ENCODE peak calls at places on chromosomes 6 and 20, in eight cellular contexts. One of them, this sample, is unnamed.

GRCh38 chr6:102333736-102334135 is 940.2 kb downstream of the GRIK2 start:
- DNase-seq in GM12892: no peak
- DNase-seq in spleen: peak; percentile 34
- DNase-seq in stomach: no peak
- DNase-seq in breast epithelium: no peak
- DNase-seq in transverse colon: no peak
- DNase-seq in sigmoid colon: no peak
- DNase-seq in GM12878: no peak
- DNase-seq in this sample: no peak

GRCh38 chr6:101597711-101598110 is 204.2 kb downstream of the GRIK2 start:
- DNase-seq in breast epithelium: no peak
- DNase-seq in sigmoid colon: no peak
- DNase-seq in GM12892: no peak
- DNase-seq in stomach: no peak
- DNase-seq in GM12878: no peak
- DNase-seq in transverse colon: no peak
- DNase-seq in spleen: no peak
- DNase-seq in this sample: no peak

GRCh38 chr6:15502451-15503345 is 160.1 kb downstream of the DTNBP1 start:
- DNase-seq in sigmoid colon: peak; percentile 57
- DNase-seq in breast epithelium: no peak
- DNase-seq in GM12878: no peak
- DNase-seq in stomach: no peak
- DNase-seq in transverse colon: peak; percentile 4
- DNase-seq in spleen: peak; percentile 39
- DNase-seq in GM12892: no peak
- DNase-seq in this sample: no peak

GRCh38 chr6:115272311-115272710 is 788.4 kb downstream of the FRK start:
- DNase-seq in stomach: no peak
- DNase-seq in sigmoid colon: no peak
- DNase-seq in GM12878: no peak
- DNase-seq in breast epithelium: no peak
- DNase-seq in transverse colon: no peak
- DNase-seq in spleen: no peak
- DNase-seq in GM12892: no peak
- DNase-seq in this sample: no peak

GRCh38 chr6:65531545-65531944 is 175.5 kb downstream of the EYS start:
- DNase-seq in GM12878: no peak
- DNase-seq in GM12892: no peak
- DNase-seq in spleen: no peak
- DNase-seq in stomach: no peak
- DNase-seq in transverse colon: no peak
- DNase-seq in breast epithelium: no peak
- DNase-seq in sigmoid colon: no peak
- DNase-seq in this sample: no peak

GRCh38 chr6:162344935-162345599 is 382.5 kb downstream of the PRKN start:
- DNase-seq in transverse colon: no peak
- DNase-seq in spleen: no peak
- DNase-seq in GM12878: no peak
- DNase-seq in sigmoid colon: no peak
- DNase-seq in GM12892: no peak
- DNase-seq in stomach: no peak
- DNase-seq in breast epithelium: no peak
- DNase-seq in this sample: no peak

GRCh38 chr6:131950767-131951575 is at the start of gene CCN2:
- DNase-seq in GM12878: no peak
- DNase-seq in sigmoid colon: peak; percentile 95
- DNase-seq in stomach: peak; percentile 77
- DNase-seq in breast epithelium: peak; percentile 90
- DNase-seq in GM12892: peak; percentile 16
- DNase-seq in transverse colon: peak; percentile 84
- DNase-seq in spleen: peak; percentile 85
- DNase-seq in this sample: no peak

GRCh38 chr6:130159876-130160415 is 62.8 kb downstream of the SAMD3 start:
- DNase-seq in breast epithelium: no peak
- DNase-seq in transverse colon: no peak
- DNase-seq in stomach: no peak
- DNase-seq in GM12878: no peak
- DNase-seq in sigmoid colon: no peak
- DNase-seq in spleen: no peak
- DNase-seq in GM12892: no peak
- DNase-seq in this sample: no peak

GRCh38 chr6:135474362-135474761 is 23.2 kb downstream of the AHI1 start:
- DNase-seq in sigmoid colon: no peak
- DNase-seq in GM12892: no peak
- DNase-seq in transverse colon: no peak
- DNase-seq in breast epithelium: no peak
- DNase-seq in stomach: no peak
- DNase-seq in spleen: no peak
- DNase-seq in GM12878: no peak
- DNase-seq in this sample: no peak

GRCh38 chr6:1624071-1624847 is 14.5 kb downstream of the FOXC1 start:
- DNase-seq in breast epithelium: no peak
- DNase-seq in sigmoid colon: peak; percentile 63
- DNase-seq in GM12892: peak; percentile 65
- DNase-seq in spleen: no peak
- DNase-seq in stomach: peak; percentile 17
- DNase-seq in GM12878: no peak
- DNase-seq in transverse colon: no peak
- DNase-seq in this sample: no peak

GRCh38 chr20:62845818-62846527 is 15.6 kb downstream of the TCFL5 start:
- DNase-seq in spleen: no peak
- DNase-seq in GM12892: no peak
- DNase-seq in transverse colon: no peak
- DNase-seq in GM12878: no peak
- DNase-seq in breast epithelium: no peak
- DNase-seq in sigmoid colon: no peak
- DNase-seq in stomach: no peak
- DNase-seq in this sample: no peak

GRCh38 chr20:48788486-48789072 is 39.2 kb downstream of the PREX1 start:
- DNase-seq in breast epithelium: no peak
- DNase-seq in GM12892: peak; percentile 55
- DNase-seq in sigmoid colon: no peak
- DNase-seq in transverse colon: peak; percentile 42
- DNase-seq in GM12878: peak; percentile 94
- DNase-seq in spleen: peak; percentile 77
- DNase-seq in stomach: no peak
- DNase-seq in this sample: no peak

GRCh38 chr20:34281177-34281576 is 22.0 kb downstream of the AHCY start:
- DNase-seq in GM12878: no peak
- DNase-seq in transverse colon: no peak
- DNase-seq in stomach: no peak
- DNase-seq in breast epithelium: no peak
- DNase-seq in sigmoid colon: no peak
- DNase-seq in spleen: no peak
- DNase-seq in GM12892: no peak
- DNase-seq in this sample: no peak

GRCh38 chr6:129749749-129750120 is 39.8 kb upstream of the ARHGAP18 start:
- DNase-seq in spleen: no peak
- DNase-seq in transverse colon: no peak
- DNase-seq in sigmoid colon: no peak
- DNase-seq in stomach: no peak
- DNase-seq in GM12892: peak; percentile 6
- DNase-seq in breast epithelium: no peak
- DNase-seq in GM12878: peak; percentile 61
- DNase-seq in this sample: peak; percentile 88

GRCh38 chr6:136788069-136788902 is 4.0 kb downstream of the MAP3K5 start:
- DNase-seq in sigmoid colon: no peak
- DNase-seq in stomach: no peak
- DNase-seq in GM12878: no peak
- DNase-seq in GM12892: no peak
- DNase-seq in spleen: no peak
- DNase-seq in transverse colon: no peak
- DNase-seq in breast epithelium: no peak
- DNase-seq in this sample: no peak

GRCh38 chr20:33273117-33273851 is 9.7 kb upstream of the BPIFB1 start:
- DNase-seq in GM12878: no peak
- DNase-seq in sigmoid colon: no peak
- DNase-seq in spleen: no peak
- DNase-seq in breast epithelium: no peak
- DNase-seq in GM12892: no peak
- DNase-seq in transverse colon: no peak
- DNase-seq in stomach: peak; percentile 65
- DNase-seq in this sample: no peak

GRCh38 chr6:109121411-109121810 is 26.1 kb downstream of the CEP57L1 start:
- DNase-seq in sigmoid colon: no peak
- DNase-seq in stomach: no peak
- DNase-seq in breast epithelium: no peak
- DNase-seq in spleen: no peak
- DNase-seq in GM12892: no peak
- DNase-seq in transverse colon: no peak
- DNase-seq in GM12878: no peak
- DNase-seq in this sample: no peak

DNA sequence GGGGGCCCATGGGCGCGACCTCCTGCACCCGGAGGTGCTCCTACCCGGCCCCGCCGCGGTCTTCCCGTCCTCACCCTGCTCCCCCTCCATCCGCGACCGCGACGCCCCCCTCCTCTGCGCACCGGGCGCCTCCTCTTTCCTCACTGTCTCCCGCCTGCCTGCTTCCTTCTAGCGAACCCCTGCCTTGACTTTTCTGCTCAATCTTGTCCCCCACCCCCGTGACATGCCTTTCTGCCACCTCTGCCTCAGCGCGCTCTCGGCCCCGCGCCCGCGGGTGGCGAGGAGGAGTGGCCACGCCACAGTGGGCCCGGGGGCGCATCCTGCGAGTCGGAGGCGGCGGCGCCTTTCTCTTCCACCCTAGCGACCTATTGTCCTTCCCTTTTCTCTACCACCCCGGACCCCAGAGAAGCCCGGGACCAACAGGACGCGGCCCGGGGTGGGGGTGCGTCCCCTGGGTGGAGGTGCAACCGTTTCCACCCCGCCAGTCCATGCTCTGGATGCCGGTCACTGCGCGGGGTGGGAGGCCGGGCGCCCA is 2.1 kb downstream of the PDE10A start:
- DNase-seq in sigmoid colon: no peak
- DNase-seq in spleen: no peak
- DNase-seq in transverse colon: no peak
- DNase-seq in breast epithelium: no peak
- DNase-seq in GM12892: no peak
- DNase-seq in stomach: no peak
- DNase-seq in GM12878: no peak
- DNase-seq in this sample: no peak
- TF ChIP-seq POLR2AphosphoS5 in sigmoid colon: no peak
- TF ChIP-seq POLR2AphosphoS5 in spleen: no peak
- TF ChIP-seq POLR2AphosphoS5 in transverse colon: no peak
- TF ChIP-seq POLR2AphosphoS5 in breast epithelium: no peak
- TF ChIP-seq POLR2AphosphoS5 in GM12892: no peak
- TF ChIP-seq POLR2AphosphoS5 in stomach: no peak
- TF ChIP-seq POLR2AphosphoS5 in GM12878: no peak
- TF ChIP-seq POLR2AphosphoS5 in this sample: no peak

GRCh38 chr20:2840138-2840966 is at the start of the genes PCED1A and VPS16:
- DNase-seq in sigmoid colon: peak; percentile 93
- DNase-seq in GM12878: peak; percentile 43
- DNase-seq in stomach: peak; percentile 89
- DNase-seq in breast epithelium: peak; percentile 75
- DNase-seq in GM12892: peak; percentile 99
- DNase-seq in transverse colon: peak; percentile 88
- DNase-seq in spleen: peak; percentile 97
- DNase-seq in this sample: no peak
- TF ChIP-seq POLR2AphosphoS5 in sigmoid colon: peak; percentile 89
- TF ChIP-seq POLR2AphosphoS5 in GM12878: peak; percentile 81
- TF ChIP-seq POLR2AphosphoS5 in stomach: peak; percentile 51
- TF ChIP-seq POLR2AphosphoS5 in breast epithelium: peak; percentile 82
- TF ChIP-seq POLR2AphosphoS5 in GM12892: peak; percentile 51
- TF ChIP-seq POLR2AphosphoS5 in transverse colon: peak; percentile 65
- TF ChIP-seq POLR2AphosphoS5 in spleen: peak; percentile 93
- TF ChIP-seq POLR2AphosphoS5 in this sample: peak; percentile 87

DNA sequence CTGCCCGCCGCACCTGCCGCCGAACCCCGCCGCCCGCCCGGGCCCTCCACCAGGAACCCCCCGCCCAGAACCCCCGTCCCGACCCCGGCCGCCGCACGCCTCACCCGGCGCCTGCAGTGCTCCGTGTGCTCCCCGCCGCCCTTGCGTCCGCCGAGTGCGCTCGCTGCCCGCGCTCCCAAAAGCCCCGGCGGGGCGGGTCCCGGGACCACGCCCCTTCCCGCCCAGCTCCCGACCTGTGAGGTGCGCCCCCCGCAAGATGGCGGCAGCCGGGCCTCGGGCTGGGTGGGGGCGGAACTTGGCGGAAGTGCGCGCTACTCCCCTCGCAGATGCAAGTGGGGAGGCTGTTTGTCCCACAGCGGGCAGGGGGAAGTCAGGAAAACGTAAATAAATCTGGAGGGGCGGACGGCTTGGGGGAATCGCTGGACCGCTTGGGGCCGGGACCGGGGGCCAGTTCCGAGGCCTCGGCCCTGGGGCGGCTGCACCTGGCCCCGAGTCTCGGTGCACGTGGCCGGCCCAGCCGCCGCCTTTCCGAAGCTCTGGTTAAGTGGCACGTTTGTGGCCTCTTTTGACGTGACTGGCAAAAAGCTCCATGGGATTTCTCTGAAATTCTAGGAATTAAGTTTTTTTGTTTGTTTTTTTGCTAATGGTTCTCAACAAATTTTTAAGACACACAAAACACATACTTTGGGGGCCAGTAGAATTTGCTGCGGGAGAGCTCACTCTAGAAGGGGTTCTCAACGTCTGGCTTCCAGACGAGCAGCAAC is at the start of gene EZR:
- DNase-seq in transverse colon: peak; percentile 90
- DNase-seq in breast epithelium: peak; percentile 78
- DNase-seq in GM12892: peak; percentile 86
- DNase-seq in GM12878: no peak
- DNase-seq in stomach: peak; percentile 86
- DNase-seq in sigmoid colon: peak; percentile 86
- DNase-seq in spleen: peak; percentile 96
- DNase-seq in this sample: no peak
- TF ChIP-seq POLR2AphosphoS5 in transverse colon: peak; percentile 93
- TF ChIP-seq POLR2AphosphoS5 in breast epithelium: peak; percentile 11
- TF ChIP-seq POLR2AphosphoS5 in GM12892: peak; percentile 79
- TF ChIP-seq POLR2AphosphoS5 in GM12878: peak; percentile 89
- TF ChIP-seq POLR2AphosphoS5 in stomach: peak; percentile 68
- TF ChIP-seq POLR2AphosphoS5 in sigmoid colon: peak; percentile 85
- TF ChIP-seq POLR2AphosphoS5 in spleen: peak; percentile 97
- TF ChIP-seq POLR2AphosphoS5 in this sample: peak; percentile 91

DNA sequence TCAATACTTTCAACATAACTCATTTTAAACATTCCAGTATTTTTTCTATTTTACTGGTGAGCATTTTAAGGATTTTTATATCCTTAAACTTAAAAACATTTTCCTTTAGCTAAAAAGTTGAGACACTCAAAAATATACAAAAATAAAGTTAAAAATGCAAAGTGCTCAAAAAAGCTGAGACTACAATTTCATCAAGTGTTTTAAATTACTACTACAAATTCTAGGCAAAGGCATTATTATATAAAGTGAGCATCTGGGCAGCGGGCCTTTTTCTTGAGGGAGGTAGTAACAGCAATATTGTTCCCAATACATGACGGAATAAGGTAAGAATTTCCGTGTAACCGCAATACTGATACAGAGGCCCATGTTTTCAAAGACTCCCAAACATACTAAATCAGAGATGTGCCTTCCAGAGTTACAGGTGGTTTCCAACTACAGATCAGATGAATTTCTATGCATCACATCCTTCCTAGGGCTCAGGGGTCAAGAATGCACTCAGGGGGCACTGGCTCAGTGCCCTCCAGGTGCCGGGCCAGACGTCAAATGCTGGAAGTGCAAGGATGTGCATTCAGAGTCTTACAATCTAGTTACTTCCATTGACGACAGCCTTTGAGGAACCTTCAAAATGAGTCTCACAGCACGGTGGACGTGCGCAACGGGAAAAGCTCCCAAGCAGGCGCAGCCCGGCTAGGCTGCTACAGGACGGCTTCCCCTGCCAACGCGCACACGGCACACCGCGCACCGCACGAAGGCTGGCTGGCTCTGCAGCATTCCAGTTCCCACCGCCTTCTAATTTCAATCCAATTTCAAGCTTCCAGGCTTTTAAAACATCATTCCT is 1.7 kb downstream of the PHF10 start:
- DNase-seq in breast epithelium: peak; percentile 32
- DNase-seq in stomach: peak; percentile 43
- DNase-seq in sigmoid colon: peak; percentile 75
- DNase-seq in spleen: peak; percentile 87
- DNase-seq in GM12878: no peak
- DNase-seq in transverse colon: peak; percentile 54
- DNase-seq in GM12892: no peak
- DNase-seq in this sample: no peak
- TF ChIP-seq POLR2AphosphoS5 in breast epithelium: peak; percentile 22
- TF ChIP-seq POLR2AphosphoS5 in stomach: no peak
- TF ChIP-seq POLR2AphosphoS5 in sigmoid colon: no peak
- TF ChIP-seq POLR2AphosphoS5 in spleen: no peak
- TF ChIP-seq POLR2AphosphoS5 in GM12878: no peak
- TF ChIP-seq POLR2AphosphoS5 in transverse colon: no peak
- TF ChIP-seq POLR2AphosphoS5 in GM12892: no peak
- TF ChIP-seq POLR2AphosphoS5 in this sample: no peak

This sample was measured in SK-N-MC.